ENCODE peak calls at places on chromosomes 3 and 15, in five cellular contexts. A is uterus, E is aorta, O is IMR-90, X is SJSA1. U is an unnamed sample. For H3K36me3 and H3K4me1, the result is how much of the 10 kb centered on the place peaks cover.

GRCh38 chr15:92394327-92395175 is 870 bp downstream of the ST8SIA2 start:
- DNase-seq in E (no peak), A (no peak), X (no peak), O (no peak), U (no peak)

GRCh38 chr15:44081223-44082013 is 113.7 kb downstream of the FRMD5 start:
- DNase-seq in O (peak), E (no peak), X (no peak), A (no peak), U (no peak)

GRCh38 chr3:58899159-58899952 is 150.5 kb downstream of the CFAP20DC start:
- DNase-seq in A (peak), X (no peak), O (no peak), E (no peak), U (no peak)

GRCh38 chr15:70526221-70526973 is 237.0 kb downstream of the UACA start:
- DNase-seq in O (peak), A (no peak), X (peak), E (no peak), U (no peak)

GRCh38 chr3:194121881-194122280 is 14.1 kb upstream of the HES1 start:
- DNase-seq in O (peak), A (no peak), X (no peak), E (no peak), U (no peak)

GRCh38 chr3:37072892-37073291 is 79.6 kb downstream of the MLH1 start:
- DNase-seq in X (peak), E (no peak), O (peak), A (no peak), U (peak)

GRCh38 chr3:180700941-180701340 is 21.7 kb upstream of the CCDC39 start:
- DNase-seq in X (no peak), O (no peak), A (no peak), E (no peak), U (no peak)

GRCh38 chr3:119211193-119211592 is 29.5 kb downstream of the B4GALT4 start:
- DNase-seq in X (no peak), O (no peak), E (no peak), A (no peak), U (no peak)

GRCh38 chr3:195883801-195884200 is 24.6 kb downstream of the TNK2 start:
- DNase-seq in E (no peak), O (no peak), X (no peak), A (no peak), U (no peak)

GRCh38 chr3:43870110-43870509 is 179.4 kb downstream of the ABHD5 start:
- DNase-seq in X (peak), E (peak), A (no peak), O (peak), U (no peak)

GRCh38 chr3:13512451-13512850 is 32.3 kb downstream of the HDAC11 start:
- DNase-seq in O (no peak), E (peak), A (no peak), X (no peak), U (no peak)

GRCh38 chr3:160184655-160185054 is 40.6 kb upstream of the C3orf80 start:
- DNase-seq in E (no peak), A (no peak), X (no peak), O (peak), U (no peak)

GRCh38 chr15:29070471-29071192 is 184.9 kb downstream of the APBA2 start:
- DNase-seq in A (no peak), E (no peak), X (no peak), O (no peak), U (no peak)

DNA sequence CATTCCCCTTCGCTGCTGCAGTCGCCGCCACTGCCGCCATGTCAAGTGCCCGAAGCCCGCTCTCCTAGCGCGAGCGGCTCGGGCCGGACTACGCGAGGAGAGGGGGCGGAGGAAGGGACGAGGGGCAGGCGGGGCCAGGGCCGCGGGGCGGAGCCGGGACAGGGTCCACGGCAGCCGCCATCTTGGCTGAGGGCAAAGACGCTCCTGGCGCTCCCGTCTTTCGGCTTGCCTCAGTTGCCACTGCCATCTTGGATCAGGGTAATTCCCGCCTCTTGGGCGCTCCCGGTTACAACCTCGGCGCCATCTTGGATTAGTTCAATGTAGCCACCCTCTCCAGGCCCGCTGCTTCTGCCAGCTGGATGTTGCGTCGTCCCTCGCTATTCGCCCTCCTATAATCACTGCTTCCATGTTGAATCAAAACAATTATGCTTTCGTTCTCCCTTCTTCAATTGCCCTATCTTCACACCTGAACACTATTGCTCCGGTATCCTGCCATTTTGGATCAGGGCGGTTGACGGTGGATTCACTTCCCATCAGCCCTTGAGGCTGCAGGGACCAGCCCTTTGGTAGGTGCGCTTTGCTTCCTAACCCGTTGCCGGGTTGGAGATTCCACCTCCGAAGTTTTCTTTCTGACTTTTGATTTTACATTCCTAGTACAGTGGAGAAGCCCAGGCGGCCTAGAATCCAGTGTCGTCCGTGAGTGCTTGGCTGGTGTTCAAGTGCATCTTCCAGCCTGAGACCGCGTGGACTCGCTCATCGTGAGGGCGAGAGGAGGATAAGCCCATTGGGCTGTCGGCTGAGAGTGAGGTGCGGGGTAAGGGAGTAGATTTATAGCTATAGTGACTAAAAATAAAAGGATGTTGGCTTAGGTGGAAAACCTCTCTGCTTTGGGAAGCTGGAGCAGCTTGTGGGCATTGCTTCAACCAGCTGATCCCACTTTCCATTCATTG is at the start of gene HACD2:
- DNase-seq in O (peak), A (peak), X (peak), E (peak), U (peak)
- H3K36me3 ChIP-seq in O (under half), A (under half), X (under half), E (under half), U (under half)

GRCh38 chr3:22492342-22492741 is 710.8 kb upstream of the UBE2E2 start:
- DNase-seq in O (no peak), A (no peak), X (no peak), E (no peak), U (no peak)
- H3K27ac ChIP-seq in O (no peak), A (no peak), X (no peak), E (no peak), U (no peak)

GRCh38 chr3:145094355-145094941 is 1066.5 kb downstream of the PLOD2 start:
- DNase-seq in O (peak), X (no peak), E (no peak), A (no peak), U (no peak)

GRCh38 chr3:145089337-145089736 is 1071.6 kb downstream of the PLOD2 start:
- DNase-seq in X (no peak), E (no peak), O (no peak), A (no peak), U (no peak)

GRCh38 chr3:145087038-145087437 is 1073.9 kb downstream of the PLOD2 start:
- DNase-seq in A (no peak), O (no peak), X (no peak), E (no peak), U (no peak)

DNA sequence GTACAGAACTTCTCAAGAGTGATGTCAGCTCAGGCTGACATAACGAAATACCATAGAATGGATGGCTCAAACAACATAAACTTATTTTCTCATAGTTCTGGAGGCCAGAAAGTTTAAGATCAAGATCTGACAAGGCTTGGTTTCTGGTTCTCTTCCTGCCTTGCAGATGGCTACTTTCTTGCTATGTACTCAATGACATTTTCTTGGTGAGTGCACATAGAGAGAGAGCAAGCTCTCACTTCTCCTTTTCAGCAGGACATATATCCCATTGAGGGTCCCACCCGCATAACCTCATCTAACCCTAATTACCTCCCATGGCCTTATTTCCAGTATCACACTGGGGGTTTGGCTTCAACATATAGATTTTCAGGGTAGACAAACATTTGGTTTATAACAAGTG is 1072.1 kb downstream of the PLOD2 start:
- DNase-seq in O (no peak), X (no peak), A (no peak), E (no peak), U (no peak)
- H3K4me1 ChIP-seq in O (under half), X (under half), A (under half), E (under half), U (under half)

DNA sequence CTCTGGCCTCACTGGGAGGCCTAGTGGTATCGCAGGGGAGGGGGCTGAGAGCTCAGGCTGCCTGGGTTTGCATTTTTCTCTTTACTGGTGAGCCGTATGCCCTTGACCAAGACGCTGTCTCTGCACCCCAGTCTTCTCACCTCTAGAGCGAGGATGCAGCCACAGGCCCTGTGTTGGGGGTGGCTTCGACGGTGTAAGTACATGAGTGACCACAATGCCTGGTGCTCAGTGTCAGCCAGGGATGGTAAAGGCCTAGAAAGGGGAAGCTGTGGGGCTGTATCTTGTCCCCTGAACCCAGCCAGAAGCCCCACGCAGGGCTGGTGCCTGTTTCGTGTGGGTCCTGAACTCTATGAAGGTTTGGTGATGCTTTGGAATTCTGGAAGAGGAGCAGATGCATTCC is 19.8 kb downstream of the SYNM start:
- DNase-seq in E (no peak), O (no peak), X (no peak), A (no peak), U (no peak)
- H3K36me3 ChIP-seq in E (under half), O (under half), X (half or more), A (under half), U (under half)

GRCh38 chr15:101707983-101708382 is 16.3 kb downstream of the TARS3 start:
- DNase-seq in O (no peak), X (no peak), E (no peak), A (no peak), U (no peak)
- H3K27ac ChIP-seq in O (no peak), X (no peak), E (no peak), A (no peak), U (no peak)

DNA sequence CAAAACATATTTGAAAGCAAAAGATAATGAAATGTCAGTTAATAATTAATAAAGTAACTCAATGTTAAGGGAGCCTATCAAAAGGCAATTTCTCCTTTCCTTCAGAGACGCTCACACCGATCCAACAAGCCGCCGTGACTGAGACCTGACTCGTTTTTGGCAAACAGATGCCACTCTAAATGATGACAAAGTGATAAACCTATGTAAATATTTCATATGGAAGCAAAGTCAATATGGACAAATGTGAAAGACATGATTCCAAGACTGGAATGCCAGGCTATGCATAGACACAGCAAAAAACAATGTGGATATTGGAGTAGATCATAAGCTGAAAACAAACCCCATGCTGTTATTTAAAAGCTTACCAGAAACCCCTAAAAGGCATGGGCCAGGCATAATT is 137.2 kb upstream of the SUCLG2 start:
- DNase-seq in O (no peak), A (no peak), X (no peak), E (no peak), U (no peak)
- H3K4me1 ChIP-seq in O (under half), A (under half), X (under half), E (under half), U (under half)

GRCh38 chr3:4708230-4708629 is 215.1 kb downstream of the ITPR1 start:
- DNase-seq in O (no peak), E (no peak), A (no peak), X (no peak), U (no peak)

GRCh38 chr3:4709336-4709735 is 216.2 kb downstream of the ITPR1 start:
- DNase-seq in X (no peak), A (no peak), O (peak), E (no peak), U (no peak)

GRCh38 chr3:4712109-4712508 is 219.0 kb downstream of the ITPR1 start:
- DNase-seq in E (no peak), O (peak), A (no peak), X (no peak), U (no peak)

GRCh38 chr3:4711680-4711992 is 218.5 kb downstream of the ITPR1 start:
- DNase-seq in X (no peak), O (no peak), E (no peak), A (no peak), U (no peak)

GRCh38 chr3:4710191-4710590 is 217.0 kb downstream of the ITPR1 start:
- DNase-seq in E (no peak), X (no peak), A (no peak), O (no peak), U (no peak)
- H3K36me3 ChIP-seq in E (under half), X (under half), A (under half), O (under half), U (half or more)